ENCODE peak calls at places on chromosomes 7 and 10, in five cellular contexts. E is NCI-H345, W is ecto neural progenitor cell, A is aorta, N is activated T-helper 1 cell treated with Interleukin-2 at 50 U/mL for 16 hours. G is an unnamed sample.
A peak's percentile ranks its signal among the peaks of the same experiment; 100 is the strongest.

GRCh38 chr7:101952355-101953247 is 135.2 kb downstream of the CUX1 start:
- DNase-seq in E (no peak), W (no peak), A (peak; percentile 37), N (no peak), G (no peak)

GRCh38 chr7:70000747-70001348 is 402.6 kb downstream of the AUTS2 start:
- DNase-seq in E (no peak), W (no peak), A (no peak), N (no peak), G (no peak)

GRCh38 chr7:56605146-56605545 is 488.9 kb upstream of the NUPR2 start:
- DNase-seq in E (no peak), W (no peak), A (no peak), N (no peak), G (no peak)

GRCh38 chr10:99659868-99660366 is 608 bp downstream of the ENTPD7 start:
- DNase-seq in E (peak; percentile 5), W (no peak), A (no peak), N (no peak), G (no peak)

GRCh38 chr10:101284171-101285092 is 55.2 kb upstream of the LBX1 start:
- DNase-seq in E (no peak), W (no peak), A (no peak), N (no peak), G (peak; percentile 37)

GRCh38 chr7:80450621-80451308 is 61.1 kb downstream of the GNAT3 start:
- DNase-seq in E (no peak), W (no peak), A (no peak), N (no peak), G (no peak)

GRCh38 chr10:3467052-3467906 is 294.7 kb upstream of the PITRM1 start:
- DNase-seq in E (no peak), W (peak; percentile 8), A (peak; percentile 87), N (no peak), G (no peak)

GRCh38 chr7:79789584-79790345 is 336.3 kb upstream of the MAGI2 start:
- DNase-seq in E (no peak), W (no peak), A (no peak), N (no peak), G (no peak)

GRCh38 chr7:141700848-141701371 is 1.1 kb downstream of the DENND11 start:
- DNase-seq in E (no peak), W (no peak), A (no peak), N (no peak), G (no peak)

GRCh38 chr10:16828731-16829175 is 11.5 kb upstream of the RSU1 start:
- DNase-seq in E (no peak), W (no peak), A (peak; percentile 83), N (no peak), G (no peak)

GRCh38 chr10:102421645-102422585 is 1.3 kb downstream of the FBXL15 start:
- DNase-seq in E (no peak), W (no peak), A (no peak), N (no peak), G (no peak)

G was measured in NCI-H510A.